ENCODE peak calls at places on chromosomes 13 and 19, in four cellular contexts. U, A, R and F are unnamed samples.

GRCh38 chr13:108902557-108903155 is 273.2 kb downstream of the MYO16 start:
- DNase-seq in U (no peak), A (no peak), R (no peak), F (no peak)

GRCh38 chr13:52454459-52454824 is 836 bp upstream of the CKAP2 start:
- DNase-seq in U (peak; percentile 58), A (peak; percentile 32), R (no peak), F (no peak)

GRCh38 chr19:751501-752341 is 809 bp downstream of the MISP start:
- DNase-seq in U (no peak), A (no peak), R (no peak), F (peak; percentile 81)

GRCh38 chr13:41802684-41803554 is 158.0 kb downstream of the VWA8 start:
- DNase-seq in U (no peak), A (no peak), R (no peak), F (no peak)

GRCh38 chr19:55248704-55249103 is 10.1 kb downstream of the PPP6R1 start:
- DNase-seq in U (no peak), A (no peak), R (no peak), F (peak; percentile 37)

GRCh38 chr13:42076309-42076713 is 27.9 kb downstream of the DGKH start:
- DNase-seq in U (no peak), A (no peak), R (no peak), F (no peak)

GRCh38 chr19:19595171-19595701 is 23.3 kb downstream of the PBX4 start:
- DNase-seq in U (peak; percentile 27), A (no peak), R (no peak), F (no peak)

GRCh38 chr19:33394723-33395560 is 21.4 kb downstream of the CEBPG start:
- DNase-seq in U (no peak), A (no peak), R (peak; percentile 15), F (no peak)

GRCh38 chr19:45468159-45468651 is 409 bp downstream of the FOSB start:
- DNase-seq in U (no peak), A (peak; percentile 68), R (no peak), F (peak; percentile 65)

GRCh38 chr13:30796833-30797601 is 61.7 kb downstream of the ALOX5AP start:
- DNase-seq in U (no peak), A (no peak), R (no peak), F (no peak)

GRCh38 chr19:2888739-2889224 is 11.9 kb upstream of the ZNF57 start:
- DNase-seq in U (peak; percentile 85), A (no peak), R (no peak), F (peak; percentile 85)

GRCh38 chr13:49616688-49617065 is 11.6 kb upstream of the ARL11 start:
- DNase-seq in U (no peak), A (no peak), R (no peak), F (no peak)

GRCh38 chr13:31322025-31322424 is 122.2 kb downstream of the B3GLCT start:
- DNase-seq in U (no peak), A (no peak), R (no peak), F (no peak)

GRCh38 chr13:111925146-111925875 is 141.6 kb upstream of the SOX1 start:
- DNase-seq in U (no peak), A (no peak), R (no peak), F (no peak)

DNA sequence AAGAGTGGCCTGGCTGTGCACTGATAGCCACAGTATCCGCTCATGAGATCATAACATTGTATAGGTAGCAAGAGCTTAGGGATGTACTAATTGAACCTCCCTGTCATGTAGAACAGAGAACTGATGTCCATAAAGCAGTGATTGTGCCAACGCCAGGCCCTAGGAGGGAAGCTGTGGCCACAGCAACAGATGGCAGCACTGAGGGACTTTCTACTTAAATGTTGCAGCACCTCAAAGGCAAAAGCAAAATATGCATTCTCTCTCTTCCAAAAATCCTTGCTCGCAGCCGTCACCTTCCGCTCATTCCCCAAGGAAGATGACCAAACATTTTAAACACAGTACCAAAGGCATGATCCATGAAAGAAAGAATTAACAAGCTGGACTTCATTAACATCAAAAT is 32.3 kb downstream of the COL4A1 start:
- DNase-seq in U (no peak), A (peak; percentile 38), R (no peak), F (no peak)
- H3K4me1 ChIP-seq in U (no peaks in the 10 kb centered on the region), A (peaks cover 11% of the 10 kb centered on the region), R (peaks cover 24% of the 10 kb centered on the region), F (peaks cover under 1% of the 10 kb centered on the region)

GRCh38 chr13:39051157-39051556 is 12.9 kb downstream of the NHLRC3 start:
- DNase-seq in U (no peak), A (peak; percentile 65), R (no peak), F (no peak)
- H3K4me3 ChIP-seq in U (no peak overlapping the region), A (no peak overlapping the region), R (no peak overlapping the region), F (no peak overlapping the region)

DNA sequence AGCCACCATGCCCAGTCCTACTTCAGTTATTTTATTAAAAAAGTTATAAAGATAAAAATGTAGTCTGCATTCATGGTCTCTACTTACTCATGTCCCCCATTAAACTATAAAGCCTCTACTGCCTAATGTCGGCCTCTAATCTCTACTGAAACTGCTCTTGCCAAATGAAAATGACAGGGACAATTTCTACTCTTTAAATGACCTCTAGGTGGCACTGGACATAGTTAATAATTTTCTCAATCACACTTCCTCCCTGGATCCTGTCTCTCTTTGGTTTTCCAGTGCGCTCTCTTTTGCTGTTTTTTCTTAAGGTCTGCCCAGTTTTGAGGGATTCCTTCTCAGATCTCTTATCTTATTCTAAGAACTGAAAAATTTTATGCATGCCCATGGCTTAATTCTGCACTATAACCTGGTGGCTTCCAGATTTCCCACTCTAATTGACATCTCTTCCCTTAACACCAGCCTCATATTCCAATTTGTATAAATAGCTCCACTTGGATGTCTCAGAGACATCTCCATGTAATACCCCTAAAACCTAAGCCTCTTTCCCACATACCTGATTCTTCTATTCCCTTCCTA is 54.3 kb downstream of the MTMR6 start:
- DNase-seq in U (no peak), A (peak; percentile 48), R (no peak), F (no peak)
- H3K27ac ChIP-seq in U (no peak overlapping the region), A (no peak overlapping the region), R (no peak overlapping the region), F (no peak overlapping the region)

DNA sequence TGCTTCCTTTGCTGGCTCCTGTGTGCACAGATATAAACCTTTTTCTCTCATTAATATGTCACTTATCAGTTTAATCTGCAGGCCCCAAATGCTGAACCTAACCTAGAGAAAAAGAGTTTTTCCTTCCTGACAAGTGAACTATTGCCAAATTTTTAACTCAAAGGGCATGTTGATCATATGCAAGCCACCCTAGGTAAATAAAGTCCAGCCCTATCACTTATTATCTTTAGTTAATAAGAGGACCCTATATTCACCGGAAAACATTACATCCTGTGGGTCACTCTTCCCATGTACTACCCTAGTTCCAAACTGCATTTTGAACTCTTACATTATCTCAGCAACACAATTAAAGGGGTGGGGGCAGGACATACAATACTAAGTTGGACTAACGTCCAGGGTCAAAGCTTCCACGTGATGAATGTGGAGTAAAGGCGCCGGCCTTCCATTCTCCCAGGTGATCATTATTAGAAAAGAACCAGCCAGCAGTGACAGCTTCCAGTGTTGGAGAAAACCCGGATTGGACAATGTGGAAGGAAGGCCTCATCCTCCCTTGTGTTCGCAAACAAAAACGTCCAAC is 86.6 kb downstream of the STK24 start:
- DNase-seq in U (no peak), A (no peak), R (no peak), F (no peak)
- H3K4me1 ChIP-seq in U (peaks cover 84% of the 10 kb centered on the region), A (peaks cover 67% of the 10 kb centered on the region), R (peaks cover 5% of the 10 kb centered on the region), F (no peaks in the 10 kb centered on the region)